ENCODE peak calls at places on chromosomes 1 and 21, in eight cellular contexts. One of them, this sample, is unnamed.

GRCh38 chr21:46056450-46056903 is 41.4 kb upstream of the COL6A2 start:
- DNase-seq in H1: peak
- DNase-seq in stomach: peak
- DNase-seq in GM23338: peak
- DNase-seq in SK-N-SH: no peak
- DNase-seq in esophagus muscularis mucosa: peak
- DNase-seq in prostate gland: no peak
- DNase-seq in upper lobe of left lung: peak
- DNase-seq in this sample: peak

GRCh38 chr1:185480545-185480944 is 163.5 kb upstream of the IVNS1ABP start:
- DNase-seq in H1: no peak
- DNase-seq in stomach: no peak
- DNase-seq in GM23338: no peak
- DNase-seq in SK-N-SH: no peak
- DNase-seq in esophagus muscularis mucosa: no peak
- DNase-seq in prostate gland: no peak
- DNase-seq in upper lobe of left lung: no peak
- DNase-seq in this sample: no peak

GRCh38 chr1:154866995-154867795 is 2.9 kb downstream of the KCNN3 start:
- DNase-seq in H1: no peak
- DNase-seq in stomach: peak
- DNase-seq in GM23338: peak
- DNase-seq in SK-N-SH: peak
- DNase-seq in esophagus muscularis mucosa: no peak
- DNase-seq in prostate gland: no peak
- DNase-seq in upper lobe of left lung: peak
- DNase-seq in this sample: no peak

GRCh38 chr1:218164111-218164929 is 120.8 kb upstream of the RRP15 start:
- DNase-seq in H1: peak
- DNase-seq in stomach: no peak
- DNase-seq in GM23338: peak
- DNase-seq in SK-N-SH: peak
- DNase-seq in esophagus muscularis mucosa: no peak
- DNase-seq in prostate gland: peak
- DNase-seq in upper lobe of left lung: no peak
- DNase-seq in this sample: peak

GRCh38 chr1:207866471-207867135 is 44.3 kb downstream of the CD34 start:
- DNase-seq in H1: no peak
- DNase-seq in stomach: no peak
- DNase-seq in GM23338: no peak
- DNase-seq in SK-N-SH: peak
- DNase-seq in esophagus muscularis mucosa: no peak
- DNase-seq in prostate gland: peak
- DNase-seq in upper lobe of left lung: peak
- DNase-seq in this sample: no peak

GRCh38 chr1:58082596-58082995 is 463.9 kb downstream of the OMA1 start:
- DNase-seq in H1: no peak
- DNase-seq in stomach: no peak
- DNase-seq in GM23338: no peak
- DNase-seq in SK-N-SH: no peak
- DNase-seq in esophagus muscularis mucosa: no peak
- DNase-seq in prostate gland: no peak
- DNase-seq in upper lobe of left lung: no peak
- DNase-seq in this sample: no peak

GRCh38 chr21:31730687-31731111 is 1.2 kb downstream of the SCAF4 start:
- DNase-seq in H1: peak
- DNase-seq in stomach: no peak
- DNase-seq in GM23338: peak
- DNase-seq in SK-N-SH: no peak
- DNase-seq in esophagus muscularis mucosa: no peak
- DNase-seq in prostate gland: peak
- DNase-seq in upper lobe of left lung: no peak
- DNase-seq in this sample: no peak

GRCh38 chr1:248631354-248632041 is 3.4 kb downstream of the OR2T11 start:
- DNase-seq in H1: no peak
- DNase-seq in stomach: no peak
- DNase-seq in GM23338: no peak
- DNase-seq in SK-N-SH: no peak
- DNase-seq in esophagus muscularis mucosa: no peak
- DNase-seq in prostate gland: no peak
- DNase-seq in upper lobe of left lung: no peak
- DNase-seq in this sample: no peak

GRCh38 chr1:230010618-230011332 is 56.3 kb upstream of the GALNT2 start:
- DNase-seq in H1: no peak
- DNase-seq in stomach: no peak
- DNase-seq in GM23338: no peak
- DNase-seq in SK-N-SH: no peak
- DNase-seq in esophagus muscularis mucosa: no peak
- DNase-seq in prostate gland: no peak
- DNase-seq in upper lobe of left lung: no peak
- DNase-seq in this sample: no peak
- TF ChIP-seq POLR2AphosphoS5 in H1: no peak
- TF ChIP-seq POLR2AphosphoS5 in stomach: no peak
- TF ChIP-seq POLR2AphosphoS5 in GM23338: no peak
- TF ChIP-seq POLR2AphosphoS5 in SK-N-SH: no peak
- TF ChIP-seq POLR2AphosphoS5 in esophagus muscularis mucosa: no peak
- TF ChIP-seq POLR2AphosphoS5 in prostate gland: no peak
- TF ChIP-seq POLR2AphosphoS5 in upper lobe of left lung: no peak
- TF ChIP-seq POLR2AphosphoS5 in this sample: no peak

DNA sequence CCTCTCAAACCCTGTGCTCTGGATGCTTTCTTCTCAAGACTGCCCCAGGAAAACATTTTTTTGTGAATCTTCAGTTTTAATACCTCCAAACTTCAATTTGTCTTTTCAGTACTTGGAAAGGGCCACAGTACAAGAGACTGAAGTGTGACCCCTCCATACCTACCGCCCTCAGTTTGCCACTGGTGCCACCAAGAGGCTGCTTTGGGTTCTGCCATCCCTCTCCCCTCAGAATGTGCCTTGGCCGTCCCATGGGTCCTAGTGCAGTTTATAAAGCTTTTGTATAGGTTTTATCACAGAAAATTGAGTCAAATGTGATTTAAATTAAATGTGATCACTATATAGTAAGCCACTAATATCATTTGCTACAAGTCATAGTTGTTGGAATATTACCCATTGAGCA is 60.8 kb upstream of the PGD start:
- DNase-seq in H1: peak
- DNase-seq in stomach: no peak
- DNase-seq in GM23338: peak
- DNase-seq in SK-N-SH: peak
- DNase-seq in esophagus muscularis mucosa: no peak
- DNase-seq in prostate gland: no peak
- DNase-seq in upper lobe of left lung: peak
- DNase-seq in this sample: no peak
- TF ChIP-seq CTCF in H1: peak
- TF ChIP-seq CTCF in stomach: peak
- TF ChIP-seq CTCF in GM23338: peak
- TF ChIP-seq CTCF in SK-N-SH: peak
- TF ChIP-seq CTCF in esophagus muscularis mucosa: peak
- TF ChIP-seq CTCF in prostate gland: peak
- TF ChIP-seq CTCF in upper lobe of left lung: peak
- TF ChIP-seq CTCF in this sample: peak

GRCh38 chr1:101004061-101004460 is 21.5 kb downstream of the DPH5 start:
- DNase-seq in H1: no peak
- DNase-seq in stomach: no peak
- DNase-seq in GM23338: no peak
- DNase-seq in SK-N-SH: no peak
- DNase-seq in esophagus muscularis mucosa: no peak
- DNase-seq in prostate gland: peak
- DNase-seq in upper lobe of left lung: no peak
- DNase-seq in this sample: no peak

GRCh38 chr1:101003012-101003650 is 22.5 kb downstream of the DPH5 start:
- DNase-seq in H1: no peak
- DNase-seq in stomach: no peak
- DNase-seq in GM23338: no peak
- DNase-seq in SK-N-SH: no peak
- DNase-seq in esophagus muscularis mucosa: no peak
- DNase-seq in prostate gland: no peak
- DNase-seq in upper lobe of left lung: no peak
- DNase-seq in this sample: no peak

GRCh38 chr1:101005871-101006270 is 19.7 kb downstream of the DPH5 start:
- DNase-seq in H1: no peak
- DNase-seq in stomach: no peak
- DNase-seq in GM23338: no peak
- DNase-seq in SK-N-SH: no peak
- DNase-seq in esophagus muscularis mucosa: no peak
- DNase-seq in prostate gland: no peak
- DNase-seq in upper lobe of left lung: no peak
- DNase-seq in this sample: no peak

GRCh38 chr1:101005191-101005590 is 20.4 kb downstream of the DPH5 start:
- DNase-seq in H1: no peak
- DNase-seq in stomach: no peak
- DNase-seq in GM23338: no peak
- DNase-seq in SK-N-SH: no peak
- DNase-seq in esophagus muscularis mucosa: no peak
- DNase-seq in prostate gland: no peak
- DNase-seq in upper lobe of left lung: no peak
- DNase-seq in this sample: no peak

GRCh38 chr1:101004666-101005065 is 20.9 kb downstream of the DPH5 start:
- DNase-seq in H1: no peak
- DNase-seq in stomach: no peak
- DNase-seq in GM23338: no peak
- DNase-seq in SK-N-SH: no peak
- DNase-seq in esophagus muscularis mucosa: no peak
- DNase-seq in prostate gland: peak
- DNase-seq in upper lobe of left lung: no peak
- DNase-seq in this sample: no peak
- TF ChIP-seq POLR2AphosphoS5 in H1: no peak
- TF ChIP-seq POLR2AphosphoS5 in stomach: no peak
- TF ChIP-seq POLR2AphosphoS5 in GM23338: no peak
- TF ChIP-seq POLR2AphosphoS5 in SK-N-SH: no peak
- TF ChIP-seq POLR2AphosphoS5 in esophagus muscularis mucosa: no peak
- TF ChIP-seq POLR2AphosphoS5 in prostate gland: no peak
- TF ChIP-seq POLR2AphosphoS5 in upper lobe of left lung: no peak
- TF ChIP-seq POLR2AphosphoS5 in this sample: no peak

DNA sequence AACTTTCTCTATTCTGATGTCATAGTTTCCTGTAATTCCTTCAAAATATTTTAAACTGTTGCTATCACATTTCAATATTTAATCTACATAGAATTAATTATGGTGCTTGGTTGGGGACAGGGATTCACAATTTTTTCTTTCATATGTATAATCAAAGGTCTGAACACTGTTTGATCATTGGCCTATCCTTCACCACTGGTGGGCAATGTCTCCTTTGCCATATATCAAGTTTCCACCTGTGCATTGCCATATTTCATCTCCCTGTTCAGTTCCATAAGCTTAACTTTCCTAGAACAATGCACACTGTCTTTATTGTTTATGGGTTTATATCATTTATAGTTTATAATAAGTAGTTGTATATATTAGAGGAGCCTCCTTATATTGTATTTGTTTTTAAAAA is 374.9 kb upstream of the PTBP2 start:
- DNase-seq in H1: no peak
- DNase-seq in stomach: no peak
- DNase-seq in GM23338: no peak
- DNase-seq in SK-N-SH: no peak
- DNase-seq in esophagus muscularis mucosa: no peak
- DNase-seq in prostate gland: no peak
- DNase-seq in upper lobe of left lung: no peak
- DNase-seq in this sample: no peak
- TF ChIP-seq CTCF in H1: no peak
- TF ChIP-seq CTCF in stomach: no peak
- TF ChIP-seq CTCF in GM23338: no peak
- TF ChIP-seq CTCF in SK-N-SH: peak
- TF ChIP-seq CTCF in esophagus muscularis mucosa: no peak
- TF ChIP-seq CTCF in prostate gland: no peak
- TF ChIP-seq CTCF in upper lobe of left lung: no peak
- TF ChIP-seq CTCF in this sample: no peak

GRCh38 chr1:15946546-15947381 is 29.1 kb downstream of the ZBTB17 start:
- DNase-seq in H1: no peak
- DNase-seq in stomach: no peak
- DNase-seq in GM23338: no peak
- DNase-seq in SK-N-SH: no peak
- DNase-seq in esophagus muscularis mucosa: no peak
- DNase-seq in prostate gland: no peak
- DNase-seq in upper lobe of left lung: no peak
- DNase-seq in this sample: peak

GRCh38 chr1:15945832-15946448 is 30.0 kb downstream of the ZBTB17 start:
- DNase-seq in H1: no peak
- DNase-seq in stomach: no peak
- DNase-seq in GM23338: no peak
- DNase-seq in SK-N-SH: no peak
- DNase-seq in esophagus muscularis mucosa: no peak
- DNase-seq in prostate gland: no peak
- DNase-seq in upper lobe of left lung: no peak
- DNase-seq in this sample: peak

GRCh38 chr1:15948600-15949452 is 27.1 kb downstream of the ZBTB17 start:
- DNase-seq in H1: no peak
- DNase-seq in stomach: peak
- DNase-seq in GM23338: peak
- DNase-seq in SK-N-SH: no peak
- DNase-seq in esophagus muscularis mucosa: no peak
- DNase-seq in prostate gland: no peak
- DNase-seq in upper lobe of left lung: peak
- DNase-seq in this sample: no peak

GRCh38 chr1:15948091-15948591 is 27.8 kb downstream of the ZBTB17 start:
- DNase-seq in H1: no peak
- DNase-seq in stomach: no peak
- DNase-seq in GM23338: peak
- DNase-seq in SK-N-SH: no peak
- DNase-seq in esophagus muscularis mucosa: no peak
- DNase-seq in prostate gland: no peak
- DNase-seq in upper lobe of left lung: no peak
- DNase-seq in this sample: peak

DNA sequence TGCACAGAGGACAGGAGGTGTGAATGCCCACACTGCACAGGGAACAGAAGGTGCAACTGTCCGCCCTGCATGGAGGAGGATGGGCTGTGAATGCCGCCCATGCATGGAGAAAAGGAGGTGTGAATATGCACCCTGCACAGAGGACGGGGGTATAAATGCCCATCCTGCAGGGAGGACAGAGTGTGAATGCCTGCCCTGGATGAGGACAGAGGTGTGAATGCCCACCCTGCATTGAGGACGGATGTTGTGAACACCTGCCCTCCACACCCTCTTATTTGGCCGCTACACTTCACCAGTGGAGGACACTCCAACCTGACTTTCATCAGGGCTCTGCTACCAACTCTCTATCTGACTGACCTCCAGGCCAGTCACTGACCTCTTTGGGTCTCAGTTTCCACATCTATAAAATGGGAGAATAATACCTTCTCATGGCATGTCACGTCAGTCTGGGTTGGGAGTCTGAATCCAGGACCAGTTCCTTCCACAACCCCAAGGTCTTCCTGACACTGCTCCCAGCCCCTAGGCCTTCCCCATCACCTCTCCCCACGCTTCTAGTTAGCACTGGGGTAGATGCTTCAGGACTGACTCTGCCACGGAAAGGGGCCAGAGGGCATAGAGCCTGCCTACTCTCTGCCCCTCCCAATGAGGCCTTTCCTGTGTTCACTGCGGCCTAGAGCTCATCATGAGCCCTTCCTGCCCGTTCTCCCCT is 28.4 kb downstream of the ZBTB17 start:
- DNase-seq in H1: no peak
- DNase-seq in stomach: no peak
- DNase-seq in GM23338: no peak
- DNase-seq in SK-N-SH: no peak
- DNase-seq in esophagus muscularis mucosa: no peak
- DNase-seq in prostate gland: no peak
- DNase-seq in upper lobe of left lung: no peak
- DNase-seq in this sample: no peak
- TF ChIP-seq POLR2AphosphoS5 in H1: no peak
- TF ChIP-seq POLR2AphosphoS5 in stomach: no peak
- TF ChIP-seq POLR2AphosphoS5 in GM23338: no peak
- TF ChIP-seq POLR2AphosphoS5 in SK-N-SH: no peak
- TF ChIP-seq POLR2AphosphoS5 in esophagus muscularis mucosa: no peak
- TF ChIP-seq POLR2AphosphoS5 in prostate gland: no peak
- TF ChIP-seq POLR2AphosphoS5 in upper lobe of left lung: no peak
- TF ChIP-seq POLR2AphosphoS5 in this sample: no peak

GRCh38 chr1:25068829-25069228 is 138.8 kb upstream of the RUNX3 start:
- DNase-seq in H1: no peak
- DNase-seq in stomach: no peak
- DNase-seq in GM23338: no peak
- DNase-seq in SK-N-SH: no peak
- DNase-seq in esophagus muscularis mucosa: no peak
- DNase-seq in prostate gland: no peak
- DNase-seq in upper lobe of left lung: no peak
- DNase-seq in this sample: peak
- TF ChIP-seq CTCF in H1: peak
- TF ChIP-seq CTCF in stomach: no peak
- TF ChIP-seq CTCF in GM23338: peak
- TF ChIP-seq CTCF in SK-N-SH: peak
- TF ChIP-seq CTCF in esophagus muscularis mucosa: no peak
- TF ChIP-seq CTCF in prostate gland: no peak
- TF ChIP-seq CTCF in upper lobe of left lung: no peak
- TF ChIP-seq CTCF in this sample: no peak